ENCODE peak calls at places on chromosome X, in six cellular contexts. U is IMR-90, D is activated B cell treated with CpG ODN at 0.5 μM for 24 hours, J is GM12865, G is foreskin fibroblast, B is GM13976. F is an unnamed sample.

GRCh38 chrX:3713225-3713936 is at the start of gene PRKX:
- DNase-seq in D (peak; percentile 65), B (peak; percentile 88), U (peak; percentile 36), G (peak; percentile 38), J (peak; percentile 76), F (peak; percentile 94)

GRCh38 chrX:32678487-32678886 is 532.9 kb downstream of the DMD start:
- DNase-seq in J (no peak), B (no peak), U (no peak), D (no peak), G (no peak), F (no peak)

GRCh38 chrX:47302396-47302795 is 68.0 kb upstream of the ZNF157 start:
- DNase-seq in B (no peak), J (no peak), D (no peak), G (no peak), U (no peak), F (no peak)

GRCh38 chrX:119655125-119655524 is 37.8 kb downstream of the SEPTIN6 start:
- DNase-seq in B (peak; percentile 47), G (peak; percentile 53), D (no peak), U (peak; percentile 88), J (peak; percentile 44), F (no peak)

GRCh38 chrX:133159205-133159604 is 58.9 kb downstream of the TFDP3 start:
- DNase-seq in D (no peak), U (no peak), B (no peak), G (no peak), J (no peak), F (no peak)

GRCh38 chrX:48022100-48022499 is 15.3 kb downstream of the SPACA5 start:
- DNase-seq in G (no peak), J (no peak), D (no peak), B (no peak), U (no peak), F (no peak)

GRCh38 chrX:152896450-152896849 is 1.4 kb upstream of the ZNF185 start:
- DNase-seq in D (no peak), G (peak; percentile 49), B (no peak), J (no peak), U (no peak), F (no peak)

GRCh38 chrX:9459349-9459748 is 5.5 kb upstream of the TBL1X start:
- DNase-seq in B (no peak), J (no peak), U (no peak), D (no peak), G (no peak), F (no peak)

GRCh38 chrX:39726810-39727209 is 370.9 kb downstream of the BCOR start:
- DNase-seq in G (no peak), J (no peak), D (no peak), U (peak; percentile 58), B (no peak), F (no peak)

GRCh38 chrX:16491461-16491860 is 158.5 kb upstream of the S100G start:
- DNase-seq in G (no peak), D (no peak), U (no peak), J (no peak), B (no peak), F (no peak)

GRCh38 chrX:80576815-80577533 is 156.7 kb downstream of the TENT5D start:
- DNase-seq in B (no peak), J (no peak), U (no peak), D (no peak), G (no peak), F (no peak)

GRCh38 chrX:131895002-131895401 is 128.1 kb upstream of the STK26 start:
- DNase-seq in D (no peak), B (no peak), G (peak; percentile 2), U (peak; percentile 6), J (no peak), F (no peak)

GRCh38 chrX:84475596-84475995 is 26.7 kb downstream of the HDX start:
- DNase-seq in U (no peak), J (no peak), G (no peak), D (no peak), B (no peak), F (no peak)

GRCh38 chrX:65136424-65136823 is 160.2 kb upstream of the ZC4H2 start:
- DNase-seq in G (no peak), U (no peak), D (no peak), J (no peak), B (no peak), F (no peak)

GRCh38 chrX:129540068-129540653 is at the start of gene OCRL:
- DNase-seq in D (peak; percentile 37), J (peak; percentile 69), U (peak; percentile 59), G (peak; percentile 47), B (peak; percentile 77), F (peak; percentile 76)

GRCh38 chrX:35622021-35622420 is 176.1 kb upstream of the MAGEB16 start:
- DNase-seq in D (no peak), U (no peak), B (no peak), G (no peak), J (no peak), F (no peak)

GRCh38 chrX:39907964-39908616 is 189.7 kb downstream of the BCOR start:
- DNase-seq in U (peak; percentile 95), B (no peak), G (peak; percentile 95), D (no peak), J (peak; percentile 48), F (peak; percentile 47)

GRCh38 chrX:105658136-105658535 is 164.2 kb upstream of the NRK start:
- DNase-seq in J (no peak), G (no peak), B (no peak), D (no peak), U (no peak), F (no peak)

GRCh38 chrX:69152398-69152797 is 12.9 kb downstream of the PJA1 start:
- DNase-seq in U (no peak), D (no peak), G (no peak), J (no peak), B (no peak), F (no peak)

GRCh38 chrX:38870386-38870895 is 69.2 kb downstream of the MID1IP1 start:
- DNase-seq in B (no peak), D (no peak), U (peak; percentile 3), G (no peak), J (no peak), F (no peak)

GRCh38 chrX:153490217-153490616 is 4.6 kb upstream of the BGN start:
- DNase-seq in J (no peak), D (no peak), U (no peak), G (no peak), B (no peak), F (no peak)

GRCh38 chrX:31092970-31093638 is 21.3 kb upstream of the FTHL17 start:
- DNase-seq in D (no peak), U (no peak), B (peak; percentile 25), J (peak; percentile 47), G (no peak), F (no peak)

GRCh38 chrX:72371405-72371804 is 65.7 kb upstream of the CITED1 start:
- DNase-seq in G (no peak), U (no peak), D (no peak), J (no peak), B (no peak), F (no peak)

GRCh38 chrX:95318882-95319281 is 1365.8 kb upstream of the DIAPH2 start:
- DNase-seq in D (no peak), U (no peak), J (peak; percentile 5), G (no peak), B (no peak), F (peak; percentile 8)

GRCh38 chrX:112470551-112470950 is 209.2 kb downstream of the LHFPL1 start:
- DNase-seq in J (no peak), U (no peak), D (no peak), G (no peak), B (no peak), F (no peak)

GRCh38 chrX:104913348-104913747 is 307.1 kb downstream of the TEX13A start:
- DNase-seq in D (no peak), U (no peak), B (no peak), J (no peak), G (no peak), F (no peak)

GRCh38 chrX:155819966-155820491 is 61.1 kb upstream of the VAMP7 start:
- DNase-seq in U (peak; percentile 85), B (peak; percentile 35), D (no peak), J (peak; percentile 68), G (peak; percentile 61), F (peak; percentile 29)

GRCh38 chrX:143633530-143634372 is 2.1 kb downstream of the SLITRK4 start:
- DNase-seq in D (no peak), J (no peak), B (peak; percentile 10), U (no peak), G (no peak), F (no peak)

GRCh38 chrX:48498374-48498809 is 10.4 kb upstream of the PORCN start:
- DNase-seq in G (peak; percentile 87), D (no peak), U (peak; percentile 74), J (no peak), B (no peak), F (no peak)

GRCh38 chrX:123731987-123732678 is 719 bp downstream of the THOC2 start:
- DNase-seq in B (no peak), U (peak; percentile 10), G (no peak), D (no peak), J (peak; percentile 3), F (peak; percentile 17)

GRCh38 chrX:27924261-27924660 is 57.0 kb downstream of the DCAF8L1 start:
- DNase-seq in D (no peak), U (peak; percentile 6), B (no peak), J (no peak), G (no peak), F (no peak)

DNA sequence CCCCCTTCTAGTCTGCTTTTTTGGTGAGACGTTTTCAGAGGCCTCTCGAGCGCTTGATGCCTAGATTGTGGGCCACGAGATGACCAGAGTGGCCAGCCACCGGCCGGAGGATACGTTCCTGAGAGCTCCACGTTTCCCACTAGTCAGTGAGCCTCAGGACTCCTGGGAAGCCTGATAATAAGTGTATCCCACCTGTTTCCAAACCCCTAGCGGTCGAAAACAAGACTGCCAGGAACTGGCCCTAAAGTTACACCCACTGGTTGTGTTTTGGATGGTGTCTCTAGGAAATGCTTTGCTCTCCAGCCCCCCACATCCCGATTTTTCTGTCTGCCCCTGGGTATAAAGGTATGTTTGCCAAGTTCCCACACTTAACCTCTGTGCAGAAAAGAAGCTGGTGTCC is 4.6 kb upstream of the RS1 start:
- DNase-seq in G (no peak), U (peak; percentile 5), J (no peak), B (no peak), D (no peak), F (no peak)
- TF ChIP-seq CTCF in G (no peak), U (peak; percentile 30), J (no peak), B (no peak), D (no peak), F (no peak)

DNA sequence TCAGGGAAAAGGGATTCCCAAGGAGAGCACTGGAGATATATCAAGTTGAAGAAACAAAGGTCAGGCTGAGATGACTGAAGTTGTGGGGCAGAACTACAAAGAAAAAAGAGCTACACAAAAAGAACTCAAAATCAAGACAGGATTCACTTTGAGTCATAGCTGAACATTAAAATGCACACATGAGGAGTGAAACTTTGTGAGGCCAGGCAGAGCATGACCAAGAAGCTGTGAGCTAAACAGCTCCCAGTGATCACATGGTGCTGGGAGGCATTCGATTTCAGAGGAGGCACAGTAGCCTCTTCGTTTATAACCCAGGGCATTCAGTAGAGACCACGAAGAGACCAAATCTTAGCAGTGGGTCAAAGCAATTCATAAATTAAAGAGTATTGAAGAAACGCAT is 145.3 kb downstream of the ATRX start:
- DNase-seq in D (no peak), J (peak; percentile 60), B (peak; percentile 21), U (no peak), G (no peak), F (peak; percentile 7)
- TF ChIP-seq CTCF in D (no peak), J (no peak), B (no peak), U (no peak), G (no peak), F (no peak)

GRCh38 chrX:77453190-77453589 is 6.0 kb downstream of the FGF16 start:
- DNase-seq in D (no peak), G (no peak), B (no peak), J (no peak), U (no peak), F (no peak)
- TF ChIP-seq CTCF in D (no peak), G (no peak), B (no peak), J (no peak), U (no peak), F (no peak)

GRCh38 chrX:24002167-24002566 is 24.8 kb downstream of the KLHL15 start:
- DNase-seq in D (no peak), B (peak; percentile 41), G (no peak), J (peak; percentile 36), U (no peak), F (peak; percentile 23)
- TF ChIP-seq CTCF in D (no peak), B (no peak), G (no peak), J (no peak), U (no peak), F (no peak)